ENCODE peak calls at places on chromosomes 7 and 10, in six cellular contexts. One of them, this sample, is unnamed.
A peak's percentile ranks its signal among the peaks of the same experiment; 100 is the strongest.

GRCh38 chr10:21172774-21173432 is 275.8 kb upstream of the NEBL start:
- DNase-seq in adrenal gland: peak; percentile 26
- DNase-seq in IMR-90: no peak
- DNase-seq in breast epithelium: peak; percentile 34
- DNase-seq in uterus: no peak
- DNase-seq in fibroblast of lung: peak; percentile 8
- DNase-seq in this sample: no peak

GRCh38 chr10:49611166-49611814 is 1.2 kb downstream of the SLC18A3 start:
- DNase-seq in adrenal gland: no peak
- DNase-seq in IMR-90: no peak
- DNase-seq in breast epithelium: no peak
- DNase-seq in uterus: no peak
- DNase-seq in fibroblast of lung: no peak
- DNase-seq in this sample: no peak

GRCh38 chr10:8312861-8313260 is 258.4 kb downstream of the GATA3 start:
- DNase-seq in adrenal gland: no peak
- DNase-seq in IMR-90: peak; percentile 24
- DNase-seq in breast epithelium: no peak
- DNase-seq in uterus: no peak
- DNase-seq in fibroblast of lung: peak; percentile 90
- DNase-seq in this sample: no peak

GRCh38 chr10:82737556-82737955 is 862.6 kb downstream of the NRG3 start:
- DNase-seq in adrenal gland: no peak
- DNase-seq in IMR-90: no peak
- DNase-seq in breast epithelium: no peak
- DNase-seq in uterus: no peak
- DNase-seq in fibroblast of lung: no peak
- DNase-seq in this sample: no peak

GRCh38 chr10:131474426-131474825 is 162.9 kb upstream of the TCERG1L start:
- DNase-seq in adrenal gland: no peak
- DNase-seq in IMR-90: no peak
- DNase-seq in breast epithelium: no peak
- DNase-seq in uterus: no peak
- DNase-seq in fibroblast of lung: no peak
- DNase-seq in this sample: no peak

GRCh38 chr7:2036786-2037185 is 196.0 kb downstream of the MAD1L1 start:
- DNase-seq in adrenal gland: no peak
- DNase-seq in IMR-90: no peak
- DNase-seq in breast epithelium: no peak
- DNase-seq in uterus: no peak
- DNase-seq in fibroblast of lung: no peak
- DNase-seq in this sample: peak; percentile 3

GRCh38 chr10:46551701-46552525 is 4.5 kb downstream of the GPRIN2 start:
- DNase-seq in adrenal gland: peak; percentile 16
- DNase-seq in IMR-90: no peak
- DNase-seq in breast epithelium: no peak
- DNase-seq in uterus: no peak
- DNase-seq in fibroblast of lung: no peak
- DNase-seq in this sample: peak; percentile 15

GRCh38 chr10:97047788-97048187 is 138.0 kb downstream of the SLIT1 start:
- DNase-seq in adrenal gland: no peak
- DNase-seq in IMR-90: no peak
- DNase-seq in breast epithelium: no peak
- DNase-seq in uterus: no peak
- DNase-seq in fibroblast of lung: no peak
- DNase-seq in this sample: no peak

GRCh38 chr10:131778842-131779241 is 122.0 kb upstream of the PPP2R2D start:
- DNase-seq in adrenal gland: no peak
- DNase-seq in IMR-90: no peak
- DNase-seq in breast epithelium: no peak
- DNase-seq in uterus: no peak
- DNase-seq in fibroblast of lung: no peak
- DNase-seq in this sample: no peak

GRCh38 chr7:16318989-16319915 is 102.1 kb downstream of the CRPPA start:
- DNase-seq in adrenal gland: no peak
- DNase-seq in IMR-90: peak; percentile 40
- DNase-seq in breast epithelium: no peak
- DNase-seq in uterus: no peak
- DNase-seq in fibroblast of lung: peak; percentile 73
- DNase-seq in this sample: no peak

GRCh38 chr7:12567015-12567414 is 3.5 kb upstream of the SCIN start:
- DNase-seq in adrenal gland: no peak
- DNase-seq in IMR-90: no peak
- DNase-seq in breast epithelium: no peak
- DNase-seq in uterus: no peak
- DNase-seq in fibroblast of lung: no peak
- DNase-seq in this sample: no peak

GRCh38 chr7:76430211-76430610 is 5.5 kb downstream of the ZP3 start:
- DNase-seq in adrenal gland: no peak
- DNase-seq in IMR-90: no peak
- DNase-seq in breast epithelium: no peak
- DNase-seq in uterus: peak; percentile 1
- DNase-seq in fibroblast of lung: no peak
- DNase-seq in this sample: no peak

GRCh38 chr7:1926908-1927306 is 256.8 kb downstream of the ELFN1 start:
- DNase-seq in adrenal gland: no peak
- DNase-seq in IMR-90: no peak
- DNase-seq in breast epithelium: no peak
- DNase-seq in uterus: no peak
- DNase-seq in fibroblast of lung: no peak
- DNase-seq in this sample: no peak

GRCh38 chr7:21939858-21940322 is 5.8 kb downstream of the CDCA7L start:
- DNase-seq in adrenal gland: no peak
- DNase-seq in IMR-90: no peak
- DNase-seq in breast epithelium: no peak
- DNase-seq in uterus: no peak
- DNase-seq in fibroblast of lung: no peak
- DNase-seq in this sample: no peak

GRCh38 chr7:94514140-94514889 is 4.7 kb downstream of the CASD1 start:
- DNase-seq in adrenal gland: no peak
- DNase-seq in IMR-90: no peak
- DNase-seq in breast epithelium: no peak
- DNase-seq in uterus: no peak
- DNase-seq in fibroblast of lung: no peak
- DNase-seq in this sample: no peak

GRCh38 chr7:85178531-85179298 is 8.1 kb downstream of the SEMA3D start:
- DNase-seq in adrenal gland: no peak
- DNase-seq in IMR-90: no peak
- DNase-seq in breast epithelium: no peak
- DNase-seq in uterus: no peak
- DNase-seq in fibroblast of lung: no peak
- DNase-seq in this sample: no peak

GRCh38 chr7:46932656-46933424 is 649.1 kb downstream of the TNS3 start:
- DNase-seq in adrenal gland: peak; percentile 69
- DNase-seq in IMR-90: peak; percentile 96
- DNase-seq in breast epithelium: peak; percentile 44
- DNase-seq in uterus: peak; percentile 61
- DNase-seq in fibroblast of lung: peak; percentile 95
- DNase-seq in this sample: no peak

GRCh38 chr7:135147899-135148721 is at the start of gene TMEM140:
- DNase-seq in adrenal gland: peak; percentile 56
- DNase-seq in IMR-90: peak; percentile 64
- DNase-seq in breast epithelium: no peak
- DNase-seq in uterus: no peak
- DNase-seq in fibroblast of lung: no peak
- DNase-seq in this sample: no peak

DNA sequence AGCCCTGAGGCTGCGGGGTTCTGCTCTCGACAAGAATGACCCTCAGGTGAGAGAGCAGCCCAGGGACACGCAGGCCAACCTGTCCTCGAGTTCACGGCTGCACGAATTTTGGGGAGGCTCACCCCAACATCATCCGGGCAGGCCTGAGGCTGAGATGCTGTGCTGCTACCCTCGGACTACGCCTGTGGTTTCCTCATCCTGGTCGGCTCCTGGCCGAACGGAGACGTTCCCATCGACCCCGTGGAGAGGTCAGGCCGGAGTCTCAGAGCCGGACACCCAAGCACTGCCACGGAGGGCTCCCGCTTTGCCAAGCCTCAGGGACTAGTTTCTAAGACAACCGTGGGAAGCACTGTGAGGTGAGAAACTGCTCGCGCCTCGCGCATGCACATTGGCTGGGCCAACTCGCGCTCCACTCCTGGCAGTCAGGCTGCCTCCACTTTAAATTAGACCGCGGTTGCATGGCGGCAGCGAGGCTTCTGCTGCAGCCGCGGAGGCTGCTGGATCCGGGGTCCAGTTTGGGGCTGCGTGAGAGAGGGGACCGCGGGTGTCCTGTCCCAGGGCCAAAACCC is 203.4 kb downstream of the ZNF716 start:
- DNase-seq in adrenal gland: no peak
- DNase-seq in IMR-90: no peak
- DNase-seq in breast epithelium: no peak
- DNase-seq in uterus: no peak
- DNase-seq in fibroblast of lung: no peak
- DNase-seq in this sample: no peak
- H3K9me3 ChIP-seq in adrenal gland: no peaks in the 10 kb centered on the region
- H3K9me3 ChIP-seq in IMR-90: peaks cover 59% of the 10 kb centered on the region
- H3K9me3 ChIP-seq in breast epithelium: peaks cover 47% of the 10 kb centered on the region
- H3K9me3 ChIP-seq in uterus: no peaks in the 10 kb centered on the region
- H3K9me3 ChIP-seq in fibroblast of lung: no peaks in the 10 kb centered on the region
- H3K9me3 ChIP-seq in this sample: peaks cover 20% of the 10 kb centered on the region

GRCh38 chr7:157876469-157877285 is 539.9 kb downstream of the DNAJB6 start:
- DNase-seq in adrenal gland: no peak
- DNase-seq in IMR-90: no peak
- DNase-seq in breast epithelium: no peak
- DNase-seq in uterus: no peak
- DNase-seq in fibroblast of lung: no peak
- DNase-seq in this sample: no peak
- H3K9me3 ChIP-seq in adrenal gland: no peaks in the 10 kb centered on the region
- H3K9me3 ChIP-seq in IMR-90: peaks cover 49% of the 10 kb centered on the region
- H3K9me3 ChIP-seq in breast epithelium: no peaks in the 10 kb centered on the region
- H3K9me3 ChIP-seq in uterus: no peaks in the 10 kb centered on the region
- H3K9me3 ChIP-seq in fibroblast of lung: peaks cover 2% of the 10 kb centered on the region
- H3K9me3 ChIP-seq in this sample: no peaks in the 10 kb centered on the region

GRCh38 chr10:121531830-121532178 is 66.4 kb downstream of the FGFR2 start:
- DNase-seq in adrenal gland: no peak
- DNase-seq in IMR-90: no peak
- DNase-seq in breast epithelium: peak; percentile 89
- DNase-seq in uterus: no peak
- DNase-seq in fibroblast of lung: no peak
- DNase-seq in this sample: no peak
- H3K9me3 ChIP-seq in adrenal gland: no peaks in the 10 kb centered on the region
- H3K9me3 ChIP-seq in IMR-90: peaks cover 45% of the 10 kb centered on the region
- H3K9me3 ChIP-seq in breast epithelium: no peaks in the 10 kb centered on the region
- H3K9me3 ChIP-seq in uterus: no peaks in the 10 kb centered on the region
- H3K9me3 ChIP-seq in fibroblast of lung: no peaks in the 10 kb centered on the region
- H3K9me3 ChIP-seq in this sample: no peaks in the 10 kb centered on the region

DNA sequence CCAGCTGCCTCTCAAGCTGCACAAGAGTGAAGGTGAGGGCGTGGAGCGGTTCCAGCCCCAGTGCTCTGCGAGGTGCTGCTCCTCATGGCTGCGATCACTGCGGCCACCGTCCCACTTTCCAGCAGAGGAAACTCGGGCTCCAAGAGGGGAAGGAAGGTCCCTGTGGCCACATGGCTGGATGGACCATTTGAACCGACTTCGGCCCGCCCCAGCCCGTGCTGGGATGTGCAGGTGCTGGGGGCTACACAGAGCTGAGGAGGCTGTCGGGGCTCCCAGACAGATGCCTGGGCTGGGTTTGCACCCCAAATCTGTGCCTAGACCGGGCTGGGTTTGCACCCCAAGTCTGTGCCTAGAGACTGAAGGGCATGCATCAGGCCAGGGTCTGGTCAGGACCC is 186.6 kb downstream of the DNAJB6 start:
- DNase-seq in adrenal gland: no peak
- DNase-seq in IMR-90: no peak
- DNase-seq in breast epithelium: no peak
- DNase-seq in uterus: no peak
- DNase-seq in fibroblast of lung: no peak
- DNase-seq in this sample: no peak
- H3K9me3 ChIP-seq in adrenal gland: no peaks in the 10 kb centered on the region
- H3K9me3 ChIP-seq in IMR-90: peaks cover 32% of the 10 kb centered on the region
- H3K9me3 ChIP-seq in breast epithelium: peaks cover 5% of the 10 kb centered on the region
- H3K9me3 ChIP-seq in uterus: no peaks in the 10 kb centered on the region
- H3K9me3 ChIP-seq in fibroblast of lung: no peaks in the 10 kb centered on the region
- H3K9me3 ChIP-seq in this sample: no peaks in the 10 kb centered on the region

DNA sequence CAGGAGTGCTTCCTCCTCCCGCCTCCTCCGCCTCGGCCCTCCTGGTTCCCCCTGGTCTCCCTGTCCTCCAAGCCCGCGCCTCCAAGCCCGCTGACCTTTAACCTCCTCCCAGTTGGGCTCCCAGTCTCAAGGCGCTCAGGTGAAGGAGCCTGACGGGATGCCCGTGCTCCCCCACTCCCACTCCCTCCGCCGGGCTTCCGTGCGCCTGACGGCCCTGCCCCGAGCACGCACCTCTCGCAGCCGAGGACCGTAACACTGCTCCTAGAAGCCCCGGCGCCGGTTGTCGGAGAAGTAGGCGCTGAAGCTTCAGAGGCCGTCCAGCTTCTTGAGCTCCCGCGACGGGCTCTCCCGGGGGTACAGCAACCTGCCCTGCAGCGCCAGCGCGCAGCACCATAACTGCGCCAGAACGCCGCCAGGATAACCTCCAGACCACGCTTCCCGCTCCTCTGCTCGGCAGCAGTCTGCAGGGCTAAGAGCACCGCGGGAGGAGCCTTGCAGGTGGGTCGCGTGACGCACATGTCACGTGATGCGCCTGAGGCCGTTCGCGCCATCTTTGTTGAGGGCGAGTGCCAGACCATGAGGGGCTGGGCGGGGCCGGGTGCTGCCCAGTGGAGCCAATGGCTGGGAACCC is 71.0 kb upstream of the ZNF479 start:
- DNase-seq in adrenal gland: no peak
- DNase-seq in IMR-90: no peak
- DNase-seq in breast epithelium: no peak
- DNase-seq in uterus: no peak
- DNase-seq in fibroblast of lung: no peak
- DNase-seq in this sample: no peak
- H3K9me3 ChIP-seq in adrenal gland: no peaks in the 10 kb centered on the region
- H3K9me3 ChIP-seq in IMR-90: peaks cover 49% of the 10 kb centered on the region
- H3K9me3 ChIP-seq in breast epithelium: peaks cover 68% of the 10 kb centered on the region
- H3K9me3 ChIP-seq in uterus: no peaks in the 10 kb centered on the region
- H3K9me3 ChIP-seq in fibroblast of lung: no peaks in the 10 kb centered on the region
- H3K9me3 ChIP-seq in this sample: peaks cover 52% of the 10 kb centered on the region

DNA sequence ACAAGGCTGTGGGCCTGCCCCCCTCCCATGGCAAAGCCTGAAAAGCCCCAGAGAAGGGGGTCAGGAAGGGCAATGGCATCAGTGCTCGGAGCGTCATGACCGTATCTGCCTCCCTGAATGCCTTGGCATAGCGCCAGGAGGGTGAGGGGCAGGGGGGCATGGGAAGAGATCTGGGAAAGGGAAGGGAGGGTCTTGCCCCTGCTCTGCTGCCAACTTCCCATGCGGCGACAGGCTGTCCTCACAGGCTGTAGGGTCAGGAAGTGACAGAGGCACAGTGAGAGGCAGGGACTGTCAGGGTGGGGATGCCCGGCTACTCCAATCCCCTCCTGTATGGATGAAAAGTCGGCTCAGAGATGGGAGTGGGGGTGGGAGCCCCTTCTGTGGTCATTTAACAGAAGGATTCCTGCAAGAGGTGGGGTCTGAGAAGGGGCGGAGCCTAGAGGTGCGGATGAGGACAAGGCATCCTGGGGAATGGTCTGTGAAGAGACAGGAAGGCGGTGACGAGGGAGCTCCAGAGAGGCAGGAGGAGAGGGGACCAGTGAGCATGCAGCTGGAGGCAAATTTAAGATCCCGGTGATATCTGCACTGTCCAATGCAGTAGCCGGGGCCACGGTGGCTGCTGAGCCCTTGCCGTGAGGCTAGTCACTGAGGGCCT is 20.8 kb upstream of the UNC5B start:
- DNase-seq in adrenal gland: no peak
- DNase-seq in IMR-90: no peak
- DNase-seq in breast epithelium: no peak
- DNase-seq in uterus: no peak
- DNase-seq in fibroblast of lung: no peak
- DNase-seq in this sample: no peak
- H3K9me3 ChIP-seq in adrenal gland: no peaks in the 10 kb centered on the region
- H3K9me3 ChIP-seq in IMR-90: peaks cover 2% of the 10 kb centered on the region
- H3K9me3 ChIP-seq in breast epithelium: peaks cover 7% of the 10 kb centered on the region
- H3K9me3 ChIP-seq in uterus: no peaks in the 10 kb centered on the region
- H3K9me3 ChIP-seq in fibroblast of lung: no peaks in the 10 kb centered on the region
- H3K9me3 ChIP-seq in this sample: peaks cover 6% of the 10 kb centered on the region